ENCODE peak calls at places on chromosomes 7 and 10, in nine cellular contexts. M is epithelial cell of prostate; N is glomerular endothelial cell; E is stimulated activated naive CD4-positive, alpha-beta T cell treated with Interleukin-2 at 50 U/mL for 16 hours; O is H54; C is NCI-H1048; D is uterus; U is GM12865; F is heart right ventricle. T is an unnamed sample.

GRCh38 chr10:17229016-17229716 is 1.1 kb downstream of the VIM start:
- DNase-seq in M (no peak), O (peak; percentile 59), N (no peak), D (peak; percentile 93), F (peak; percentile 90), U (peak; percentile 56), E (peak; percentile 71), C (peak; percentile 14), T (no peak)

GRCh38 chr7:22189230-22189629 is 167.7 kb downstream of the RAPGEF5 start:
- DNase-seq in N (no peak), E (no peak), M (no peak), F (no peak), O (no peak), C (no peak), D (no peak), U (no peak), T (no peak)

GRCh38 chr10:45008524-45009161 is 7.9 kb downstream of the ZNF22 start:
- DNase-seq in D (no peak), F (no peak), M (peak; percentile 16), O (peak; percentile 31), N (peak; percentile 89), E (no peak), C (peak; percentile 77), U (peak; percentile 77), T (peak; percentile 89)

GRCh38 chr10:98088186-98088971 is 46.1 kb upstream of the R3HCC1L start:
- DNase-seq in U (no peak), F (peak; percentile 31), O (no peak), E (no peak), D (no peak), C (no peak), N (no peak), M (no peak), T (no peak)

GRCh38 chr7:66055321-66055956 is 20.2 kb upstream of the ASL start:
- DNase-seq in D (no peak), M (no peak), E (no peak), O (no peak), U (peak; percentile 67), C (no peak), F (no peak), N (no peak), T (no peak)

GRCh38 chr7:50264908-50265307 is 39.6 kb upstream of the IKZF1 start:
- DNase-seq in O (no peak), M (no peak), E (peak; percentile 44), N (no peak), C (no peak), U (peak; percentile 53), F (no peak), D (no peak), T (no peak)

GRCh38 chr7:43658718-43659548 is 70.4 kb downstream of the COA1 start:
- DNase-seq in C (no peak), D (no peak), M (no peak), F (no peak), N (no peak), O (no peak), U (peak; percentile 70), E (peak; percentile 45), T (no peak)

GRCh38 chr7:29278362-29279070 is 83.9 kb downstream of the CHN2 start:
- DNase-seq in C (no peak), O (no peak), M (no peak), U (no peak), E (no peak), D (no peak), N (no peak), F (no peak), T (no peak)

GRCh38 chr7:132455306-132455705 is 121.0 kb downstream of the PLXNA4 start:
- DNase-seq in D (no peak), C (no peak), O (no peak), E (no peak), U (no peak), M (no peak), N (no peak), F (no peak), T (no peak)

GRCh38 chr10:74743401-74743800 is 83.0 kb upstream of the KAT6B start:
- DNase-seq in O (no peak), U (no peak), F (no peak), N (no peak), D (no peak), M (no peak), C (no peak), E (no peak), T (no peak)

GRCh38 chr7:27300401-27300800 is 57.8 kb downstream of the EVX1 start:
- DNase-seq in E (no peak), U (no peak), F (no peak), O (peak; percentile 46), C (no peak), N (no peak), D (no peak), M (no peak), T (no peak)

GRCh38 chr7:115087437-115087836 is 165.5 kb downstream of the MDFIC start:
- DNase-seq in C (no peak), D (no peak), U (no peak), O (no peak), E (no peak), N (peak; percentile 94), M (no peak), F (no peak), T (peak; percentile 64)

GRCh38 chr10:122281751-122282150 is 10.7 kb downstream of the BTBD16 start:
- DNase-seq in M (no peak), D (no peak), F (no peak), E (no peak), U (no peak), O (no peak), C (no peak), N (no peak), T (no peak)

GRCh38 chr7:100190059-100190711 is 12.5 kb downstream of the STAG3 start:
- DNase-seq in N (no peak), C (no peak), O (no peak), F (no peak), E (no peak), D (no peak), M (no peak), U (peak; percentile 74), T (no peak)

GRCh38 chr10:116521424-116522305 is 24.1 kb upstream of the PNLIP start:
- DNase-seq in D (no peak), C (no peak), F (no peak), N (no peak), U (peak; percentile 47), M (no peak), O (no peak), E (peak; percentile 1), T (peak; percentile 14)

GRCh38 chr10:1150638-1150955 is 94.4 kb downstream of the WDR37 start:
- DNase-seq in N (no peak), M (no peak), F (no peak), O (no peak), E (no peak), C (no peak), U (no peak), D (no peak), T (no peak)

GRCh38 chr10:88952647-88953111 is at the start of gene ACTA2:
- DNase-seq in C (no peak), E (no peak), O (no peak), F (peak; percentile 42), U (no peak), D (peak; percentile 87), N (no peak), M (no peak), T (no peak)

GRCh38 chr10:20257422-20257821 is 441.2 kb downstream of the PLXDC2 start:
- DNase-seq in F (no peak), E (no peak), O (no peak), U (no peak), N (no peak), C (no peak), M (no peak), D (no peak), T (no peak)

T was measured in HFF-Myc.